ENCODE peak calls at places on chromosomes 5 and 9, in eight cellular contexts. E is ovary, T is mesenchymal stem cell, P is A549, K is transverse colon, V is Peyer's patch, F is psoas muscle, I is fibroblast of lung. H is an unnamed sample.

GRCh38 chr5:142215915-142216681 is 107.5 kb downstream of the NDFIP1 start:
- DNase-seq in E (peak; percentile 56), T (peak; percentile 96), P (peak; percentile 57), K (peak; percentile 47), V (no peak), F (peak; percentile 74), I (peak; percentile 99), H (peak; percentile 89)

GRCh38 chr5:79140553-79140952 is 28.9 kb downstream of the BHMT start:
- DNase-seq in E (no peak), T (no peak), P (no peak), K (no peak), V (no peak), F (no peak), I (no peak), H (no peak)

GRCh38 chr5:173888473-173889135 is 455 bp downstream of the CPEB4 start:
- DNase-seq in E (peak; percentile 54), T (peak; percentile 35), P (no peak), K (peak; percentile 35), V (no peak), F (peak; percentile 43), I (no peak), H (no peak)

GRCh38 chr5:72511371-72512178 is 4.4 kb upstream of the ZNF366 start:
- DNase-seq in E (no peak), T (peak; percentile 79), P (no peak), K (no peak), V (no peak), F (no peak), I (peak; percentile 90), H (no peak)

GRCh38 chr5:149956685-149957084 is 3.9 kb upstream of the SLC26A2 start:
- DNase-seq in E (no peak), T (no peak), P (no peak), K (peak; percentile 46), V (no peak), F (no peak), I (no peak), H (no peak)

GRCh38 chr5:100313657-100314056 is 221.5 kb upstream of the FAM174A start:
- DNase-seq in E (no peak), T (no peak), P (no peak), K (no peak), V (no peak), F (no peak), I (no peak), H (no peak)

GRCh38 chr9:68567565-68567964 is 26.9 kb upstream of the TMEM252 start:
- DNase-seq in E (no peak), T (no peak), P (no peak), K (no peak), V (no peak), F (no peak), I (no peak), H (no peak)

GRCh38 chr5:98482321-98483111 is 290.9 kb upstream of the RGMB start:
- DNase-seq in E (no peak), T (no peak), P (no peak), K (no peak), V (no peak), F (no peak), I (no peak), H (no peak)

GRCh38 chr5:138876811-138877210 is 1.7 kb upstream of the LRRTM2 start:
- DNase-seq in E (no peak), T (no peak), P (no peak), K (no peak), V (no peak), F (no peak), I (no peak), H (no peak)

GRCh38 chr9:86751207-86751606 is 196.1 kb downstream of the GAS1 start:
- DNase-seq in E (no peak), T (no peak), P (no peak), K (no peak), V (no peak), F (peak; percentile 20), I (peak; percentile 56), H (no peak)

GRCh38 chr5:105593011-105593760 is 2030.6 kb upstream of the NUDT12 start:
- DNase-seq in E (no peak), T (no peak), P (no peak), K (no peak), V (no peak), F (no peak), I (no peak), H (no peak)

GRCh38 chr9:106753155-106753671 is 109.8 kb upstream of the ZNF462 start:
- DNase-seq in E (no peak), T (peak; percentile 91), P (no peak), K (no peak), V (no peak), F (no peak), I (no peak), H (no peak)

GRCh38 chr5:73907164-73907563 is 281.2 kb downstream of the ARHGEF28 start:
- DNase-seq in E (no peak), T (no peak), P (no peak), K (no peak), V (no peak), F (no peak), I (no peak), H (no peak)

GRCh38 chr9:110126986-110127864 is 80.7 kb downstream of the C9orf152 start:
- DNase-seq in E (peak; percentile 77), T (peak; percentile 95), P (no peak), K (peak; percentile 42), V (no peak), F (peak; percentile 63), I (peak; percentile 58), H (peak; percentile 84)

GRCh38 chr9:69012690-69013403 is 1.1 kb downstream of the PRKACG start:
- DNase-seq in E (no peak), T (no peak), P (no peak), K (no peak), V (no peak), F (no peak), I (no peak), H (no peak)

GRCh38 chr9:20237686-20238085 is 384.6 kb downstream of the MLLT3 start:
- DNase-seq in E (no peak), T (no peak), P (no peak), K (no peak), V (no peak), F (no peak), I (no peak), H (no peak)

GRCh38 chr5:68898961-68899471 is 194.8 kb upstream of the SLC30A5 start:
- DNase-seq in E (no peak), T (peak; percentile 82), P (no peak), K (no peak), V (no peak), F (no peak), I (peak; percentile 83), H (no peak)

GRCh38 chr5:168851902-168852321 is 272.7 kb upstream of the PANK3 start:
- DNase-seq in E (no peak), T (peak; percentile 49), P (no peak), K (no peak), V (no peak), F (no peak), I (peak; percentile 95), H (no peak)

GRCh38 chr9:73916016-73916673 is 581.0 kb upstream of the RORB start:
- DNase-seq in E (no peak), T (peak; percentile 1), P (no peak), K (no peak), V (no peak), F (no peak), I (peak; percentile 12), H (peak; percentile 2)

GRCh38 chr9:92180669-92181181 is 65.5 kb upstream of the SPTLC1 start:
- DNase-seq in E (no peak), T (peak; percentile 96), P (no peak), K (no peak), V (no peak), F (no peak), I (peak; percentile 83), H (no peak)

GRCh38 chr5:179805529-179806249 is 977 bp downstream of the MGAT4B start:
- DNase-seq in E (peak; percentile 65), T (peak; percentile 42), P (no peak), K (no peak), V (no peak), F (peak; percentile 54), I (peak; percentile 45), H (no peak)

GRCh38 chr9:124015091-124015660 is 3.6 kb downstream of the LHX2 start:
- DNase-seq in E (no peak), T (no peak), P (no peak), K (no peak), V (no peak), F (no peak), I (no peak), H (no peak)
- H3K4me3 ChIP-seq in E (no peak overlapping the region), T (no peak overlapping the region), P (no peak overlapping the region), K (no peak overlapping the region), V (no peak overlapping the region), F (no peak overlapping the region), I (no peak overlapping the region), H (no peak overlapping the region)

GRCh38 chr9:133437753-133438531 is 15.8 kb downstream of the ADAMTS13 start:
- DNase-seq in E (no peak), T (no peak), P (no peak), K (no peak), V (no peak), F (no peak), I (no peak), H (peak; percentile 62)

GRCh38 chr9:133440884-133441283 is 18.7 kb downstream of the ADAMTS13 start:
- DNase-seq in E (no peak), T (no peak), P (no peak), K (no peak), V (peak; percentile 64), F (no peak), I (no peak), H (no peak)

GRCh38 chr9:133441571-133441970 is 18.2 kb upstream of the CACFD1 start:
- DNase-seq in E (no peak), T (no peak), P (no peak), K (no peak), V (no peak), F (no peak), I (no peak), H (no peak)

GRCh38 chr9:133436706-133437105 is 14.5 kb downstream of the ADAMTS13 start:
- DNase-seq in E (no peak), T (no peak), P (no peak), K (no peak), V (no peak), F (no peak), I (no peak), H (no peak)

GRCh38 chr9:133439337-133439736 is 17.2 kb downstream of the ADAMTS13 start:
- DNase-seq in E (no peak), T (no peak), P (no peak), K (no peak), V (no peak), F (no peak), I (no peak), H (no peak)
- H3K4me1 ChIP-seq in E (no peaks in the 10 kb centered on the region), T (peaks cover 6% of the 10 kb centered on the region), P (no peaks in the 10 kb centered on the region), K (no peaks in the 10 kb centered on the region), V (no peaks in the 10 kb centered on the region), F (no peaks in the 10 kb centered on the region), I (no peaks in the 10 kb centered on the region), H (no peaks in the 10 kb centered on the region)

GRCh38 chr5:76546497-76547102 is 76.6 kb downstream of the F2RL2 start:
- DNase-seq in E (no peak), T (no peak), P (no peak), K (no peak), V (no peak), F (no peak), I (no peak), H (no peak)
- H3K4me3 ChIP-seq in E (no peak overlapping the region), T (no peak overlapping the region), P (no peak overlapping the region), K (no peak overlapping the region), V (no peak overlapping the region), F (no peak overlapping the region), I (no peak overlapping the region), H (no peak overlapping the region)

DNA sequence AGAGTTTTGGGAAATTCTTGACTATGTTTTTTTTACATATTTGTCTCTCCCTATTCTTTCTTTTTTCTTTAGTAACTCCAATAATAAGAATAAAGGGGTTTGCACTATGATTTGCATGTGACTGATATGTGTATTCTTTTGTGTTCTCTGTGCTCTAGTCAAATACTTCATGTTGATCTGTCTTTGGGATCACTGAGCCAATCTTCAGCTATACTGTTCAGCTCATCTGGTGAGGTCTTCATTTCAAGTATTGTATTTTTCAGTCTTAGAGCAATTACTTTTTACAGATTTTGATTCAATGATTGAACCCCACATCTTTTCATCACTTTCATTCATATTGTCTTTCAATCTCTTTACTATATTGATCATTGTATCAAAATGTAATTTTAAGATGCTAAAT is 58.1 kb upstream of the TAF11L2 start:
- DNase-seq in E (no peak), T (no peak), P (no peak), K (no peak), V (no peak), F (no peak), I (no peak), H (no peak)
- H3K4me1 ChIP-seq in E (no peaks in the 10 kb centered on the region), T (no peaks in the 10 kb centered on the region), P (peaks cover 15% of the 10 kb centered on the region), K (peaks cover 4% of the 10 kb centered on the region), V (peaks cover 5% of the 10 kb centered on the region), F (no peaks in the 10 kb centered on the region), I (peaks cover 2% of the 10 kb centered on the region), H (no peaks in the 10 kb centered on the region)

H was measured in Caco-2.